ENCODE peak calls at places on chromosomes 2 and 18, in nine cellular contexts. One of them, this sample, is unnamed. For H3K9me3 and H3K36me3, the result is how much of the 10 kb centered on the place peaks cover.

GRCh38 chr2:188620916-188621315 is 329.2 kb downstream of the GULP1 start:
- DNase-seq in colonic mucosa: no peak
- DNase-seq in HepG2: no peak
- DNase-seq in pancreas: no peak
- DNase-seq in aorta: no peak
- DNase-seq in endodermal cell: no peak
- DNase-seq in spleen: no peak
- DNase-seq in SJSA1: no peak
- DNase-seq in HCT116: no peak
- DNase-seq in this sample: no peak

GRCh38 chr2:120825370-120826259 is 89.9 kb downstream of the GLI2 start:
- DNase-seq in spleen: peak
- DNase-seq in SJSA1: peak
- DNase-seq in colonic mucosa: peak
- DNase-seq in pancreas: no peak
- DNase-seq in HCT116: no peak
- DNase-seq in aorta: peak
- DNase-seq in endodermal cell: peak
- DNase-seq in HepG2: no peak
- DNase-seq in this sample: peak

GRCh38 chr2:97816411-97816810 is 103.0 kb downstream of the ZAP70 start:
- DNase-seq in spleen: no peak
- DNase-seq in colonic mucosa: no peak
- DNase-seq in aorta: no peak
- DNase-seq in SJSA1: no peak
- DNase-seq in endodermal cell: no peak
- DNase-seq in HepG2: no peak
- DNase-seq in pancreas: no peak
- DNase-seq in HCT116: no peak
- DNase-seq in this sample: no peak

GRCh38 chr2:47189635-47190034 is 34.5 kb upstream of the STPG4 start:
- DNase-seq in SJSA1: peak
- DNase-seq in aorta: no peak
- DNase-seq in endodermal cell: no peak
- DNase-seq in HCT116: no peak
- DNase-seq in pancreas: no peak
- DNase-seq in colonic mucosa: no peak
- DNase-seq in spleen: no peak
- DNase-seq in HepG2: no peak
- DNase-seq in this sample: no peak

GRCh38 chr18:79402977-79403722 is 7.4 kb downstream of the NFATC1 start:
- DNase-seq in endodermal cell: peak
- DNase-seq in HepG2: no peak
- DNase-seq in aorta: peak
- DNase-seq in pancreas: peak
- DNase-seq in SJSA1: no peak
- DNase-seq in spleen: peak
- DNase-seq in colonic mucosa: peak
- DNase-seq in HCT116: no peak
- DNase-seq in this sample: peak

GRCh38 chr2:62857139-62857931 is 151.8 kb downstream of the EHBP1 start:
- DNase-seq in SJSA1: no peak
- DNase-seq in aorta: no peak
- DNase-seq in colonic mucosa: no peak
- DNase-seq in HepG2: no peak
- DNase-seq in endodermal cell: no peak
- DNase-seq in HCT116: no peak
- DNase-seq in spleen: no peak
- DNase-seq in pancreas: no peak
- DNase-seq in this sample: no peak

GRCh38 chr2:80053522-80054338 is 250.8 kb downstream of the LRRTM1 start:
- DNase-seq in endodermal cell: no peak
- DNase-seq in spleen: no peak
- DNase-seq in aorta: no peak
- DNase-seq in colonic mucosa: no peak
- DNase-seq in HCT116: no peak
- DNase-seq in SJSA1: no peak
- DNase-seq in pancreas: no peak
- DNase-seq in HepG2: no peak
- DNase-seq in this sample: no peak

GRCh38 chr2:218582085-218582484 is 13.4 kb downstream of the CNOT9 start:
- DNase-seq in HepG2: no peak
- DNase-seq in spleen: no peak
- DNase-seq in SJSA1: no peak
- DNase-seq in endodermal cell: no peak
- DNase-seq in pancreas: no peak
- DNase-seq in aorta: no peak
- DNase-seq in HCT116: no peak
- DNase-seq in colonic mucosa: no peak
- DNase-seq in this sample: no peak

GRCh38 chr2:228600265-228600664 is 418.8 kb upstream of the SPHKAP start:
- DNase-seq in spleen: no peak
- DNase-seq in colonic mucosa: no peak
- DNase-seq in HepG2: no peak
- DNase-seq in pancreas: no peak
- DNase-seq in HCT116: no peak
- DNase-seq in aorta: no peak
- DNase-seq in endodermal cell: no peak
- DNase-seq in SJSA1: no peak
- DNase-seq in this sample: no peak

GRCh38 chr2:72864500-72864899 is 22.7 kb upstream of the SPR start:
- DNase-seq in HCT116: no peak
- DNase-seq in spleen: no peak
- DNase-seq in colonic mucosa: no peak
- DNase-seq in HepG2: no peak
- DNase-seq in SJSA1: no peak
- DNase-seq in endodermal cell: no peak
- DNase-seq in aorta: no peak
- DNase-seq in pancreas: no peak
- DNase-seq in this sample: no peak

GRCh38 chr2:191845248-191845715 is 1.6 kb downstream of the CAVIN2 start:
- DNase-seq in colonic mucosa: no peak
- DNase-seq in aorta: no peak
- DNase-seq in HepG2: peak
- DNase-seq in spleen: peak
- DNase-seq in HCT116: no peak
- DNase-seq in SJSA1: no peak
- DNase-seq in endodermal cell: no peak
- DNase-seq in pancreas: no peak
- DNase-seq in this sample: peak
- H3K27ac ChIP-seq in colonic mucosa: peak
- H3K27ac ChIP-seq in aorta: no peak
- H3K27ac ChIP-seq in HepG2: peak
- H3K27ac ChIP-seq in spleen: peak
- H3K27ac ChIP-seq in HCT116: no peak
- H3K27ac ChIP-seq in SJSA1: peak
- H3K27ac ChIP-seq in endodermal cell: no peak
- H3K27ac ChIP-seq in pancreas: no peak
- H3K27ac ChIP-seq in this sample: peak

DNA sequence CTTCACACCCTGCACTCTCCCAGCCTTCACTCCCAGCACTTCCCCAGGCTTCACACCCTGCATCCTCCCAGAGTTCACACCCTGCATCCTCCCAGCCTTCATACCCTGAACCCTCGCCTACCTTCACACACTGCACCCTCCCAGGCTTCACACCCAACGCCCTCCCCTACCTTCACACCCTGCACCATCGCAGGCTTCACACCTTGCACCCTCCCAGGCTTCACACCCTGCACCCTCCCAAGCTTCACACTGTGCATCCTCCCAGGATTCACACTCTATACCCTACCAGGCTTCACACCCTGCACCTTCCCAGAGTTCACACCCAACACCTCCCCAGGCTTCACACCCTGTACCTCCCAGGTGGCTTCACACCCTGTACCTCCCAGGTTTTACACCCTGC is 448.7 kb upstream of the MYT1L start:
- DNase-seq in endodermal cell: no peak
- DNase-seq in colonic mucosa: no peak
- DNase-seq in spleen: peak
- DNase-seq in aorta: no peak
- DNase-seq in HepG2: no peak
- DNase-seq in SJSA1: no peak
- DNase-seq in HCT116: no peak
- DNase-seq in pancreas: no peak
- DNase-seq in this sample: no peak
- H3K9me3 ChIP-seq in endodermal cell: under half
- H3K9me3 ChIP-seq in colonic mucosa: under half
- H3K9me3 ChIP-seq in spleen: under half
- H3K9me3 ChIP-seq in aorta: under half
- H3K9me3 ChIP-seq in HepG2: under half
- H3K9me3 ChIP-seq in SJSA1: under half
- H3K9me3 ChIP-seq in HCT116: under half
- H3K9me3 ChIP-seq in pancreas: under half
- H3K9me3 ChIP-seq in this sample: under half

DNA sequence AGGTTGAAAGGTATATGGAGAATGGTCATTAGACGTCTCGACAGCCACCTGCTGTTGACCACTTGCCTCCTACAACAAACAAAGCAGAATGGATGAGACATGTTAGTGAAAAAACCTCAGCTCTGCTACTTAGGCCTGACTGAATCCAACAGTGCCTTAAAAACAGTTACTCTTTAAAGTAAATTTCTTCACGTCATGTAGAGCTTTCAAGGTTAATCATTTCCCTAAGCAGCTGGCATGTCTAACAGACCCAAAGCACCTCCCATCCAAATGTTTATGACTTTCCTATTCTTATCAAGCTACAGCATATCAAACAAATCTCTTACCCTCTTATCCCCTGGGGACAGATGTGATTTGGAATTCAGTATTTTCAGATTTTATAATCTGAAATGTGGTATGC is 75.6 kb upstream of the ITGB6 start:
- DNase-seq in HepG2: no peak
- DNase-seq in SJSA1: no peak
- DNase-seq in colonic mucosa: no peak
- DNase-seq in spleen: no peak
- DNase-seq in HCT116: no peak
- DNase-seq in aorta: no peak
- DNase-seq in endodermal cell: no peak
- DNase-seq in pancreas: no peak
- DNase-seq in this sample: no peak
- H3K36me3 ChIP-seq in HepG2: under half
- H3K36me3 ChIP-seq in SJSA1: half or more
- H3K36me3 ChIP-seq in colonic mucosa: under half
- H3K36me3 ChIP-seq in spleen: under half
- H3K36me3 ChIP-seq in HCT116: under half
- H3K36me3 ChIP-seq in aorta: under half
- H3K36me3 ChIP-seq in endodermal cell: half or more
- H3K36me3 ChIP-seq in pancreas: under half
- H3K36me3 ChIP-seq in this sample: under half

GRCh38 chr18:55221577-55221976 is 262.3 kb upstream of the CCDC68 start:
- DNase-seq in SJSA1: no peak
- DNase-seq in HepG2: no peak
- DNase-seq in spleen: no peak
- DNase-seq in aorta: no peak
- DNase-seq in endodermal cell: no peak
- DNase-seq in pancreas: no peak
- DNase-seq in colonic mucosa: no peak
- DNase-seq in HCT116: no peak
- DNase-seq in this sample: no peak
- H3K27ac ChIP-seq in SJSA1: no peak
- H3K27ac ChIP-seq in HepG2: no peak
- H3K27ac ChIP-seq in spleen: no peak
- H3K27ac ChIP-seq in aorta: no peak
- H3K27ac ChIP-seq in endodermal cell: no peak
- H3K27ac ChIP-seq in pancreas: no peak
- H3K27ac ChIP-seq in colonic mucosa: no peak
- H3K27ac ChIP-seq in HCT116: no peak
- H3K27ac ChIP-seq in this sample: no peak

This sample was measured in SJCRH30.